ENCODE peak calls at places on chromosomes 4 and X, in ten cellular contexts. X, E, W, N, Z, B, U, K, D and C are unnamed samples. For H3K4me1 and H3K9me3, the result is how much of the 10 kb centered on the place peaks cover.

GRCh38 chr4:83195280-83195679 is 80.8 kb upstream of the PLAC8 start:
- DNase-seq in Z (no peak), N (no peak), U (no peak), K (no peak), B (no peak), E (no peak), D (no peak), X (no peak), W (no peak), C (no peak)

GRCh38 chr4:38514465-38515146 is 149.4 kb upstream of the KLF3 start:
- DNase-seq in U (no peak), Z (no peak), E (no peak), X (no peak), D (no peak), K (no peak), W (no peak), B (no peak), N (no peak), C (no peak)

GRCh38 chr4:109611045-109611616 is 51.1 kb downstream of the MCUB start:
- DNase-seq in E (no peak), D (peak), X (no peak), K (no peak), U (no peak), Z (no peak), N (no peak), W (no peak), B (no peak), C (no peak)

GRCh38 chr4:52750819-52751348 is 341 bp downstream of the ERVMER34-1 start:
- DNase-seq in E (peak), N (no peak), D (peak), B (peak), K (peak), W (peak), U (peak), Z (no peak), X (peak), C (no peak)

GRCh38 chr4:104989363-104989762 is 157.3 kb upstream of the TET2 start:
- DNase-seq in N (no peak), U (no peak), W (no peak), D (no peak), E (peak), X (no peak), B (no peak), Z (no peak), K (no peak), C (no peak)

GRCh38 chrX:23372220-23372902 is 37.7 kb downstream of the PTCHD1 start:
- DNase-seq in Z (no peak), K (no peak), X (no peak), N (no peak), U (no peak), W (no peak), B (no peak), D (no peak), E (no peak), C (no peak)

GRCh38 chr4:33369366-33369899 is 2649.3 kb downstream of the PCDH7 start:
- DNase-seq in D (peak), B (no peak), Z (no peak), U (peak), W (no peak), N (no peak), K (no peak), E (peak), X (no peak), C (no peak)

GRCh38 chr4:121726642-121727268 is 30.0 kb upstream of the ANXA5 start:
- DNase-seq in X (no peak), D (peak), N (no peak), E (peak), B (no peak), K (no peak), Z (peak), U (peak), W (peak), C (no peak)

GRCh38 chr4:124202106-124202505 is 510.4 kb downstream of the ANKRD50 start:
- DNase-seq in E (no peak), K (no peak), N (no peak), U (peak), B (peak), X (no peak), Z (no peak), D (peak), W (no peak), C (peak)

GRCh38 chr4:112994732-112995131 is 54.7 kb upstream of the ANK2 start:
- DNase-seq in N (no peak), B (no peak), Z (no peak), X (no peak), E (no peak), W (no peak), U (no peak), K (no peak), D (no peak), C (no peak)

GRCh38 chr4:101037938-101038413 is 309.4 kb downstream of the PPP3CA start:
- DNase-seq in U (peak), B (no peak), K (no peak), Z (no peak), D (no peak), E (no peak), N (no peak), W (no peak), X (no peak), C (no peak)

GRCh38 chr4:75370582-75370981 is 143.6 kb downstream of the RCHY1 start:
- DNase-seq in W (no peak), E (no peak), D (no peak), K (no peak), U (no peak), X (no peak), B (no peak), Z (no peak), N (no peak), C (no peak)

GRCh38 chrX:110287605-110288004 is 30.3 kb downstream of the AMMECR1 start:
- DNase-seq in E (no peak), D (no peak), B (no peak), N (no peak), W (no peak), X (no peak), U (peak), K (no peak), Z (no peak), C (no peak)

GRCh38 chr4:38805530-38806145 is 1.0 kb upstream of the TLR1 start:
- DNase-seq in N (peak), X (peak), U (peak), W (no peak), D (no peak), E (no peak), K (no peak), Z (no peak), B (no peak), C (no peak)

GRCh38 chr4:74228691-74229640 is 71.0 kb downstream of the MTHFD2L start:
- DNase-seq in D (peak), Z (peak), K (peak), E (peak), X (peak), U (peak), B (peak), W (peak), N (peak), C (peak)

GRCh38 chr4:832536-832935 is 6.6 kb upstream of the CPLX1 start:
- DNase-seq in B (no peak), K (peak), W (no peak), U (no peak), X (peak), Z (no peak), N (no peak), E (no peak), D (no peak), C (no peak)

GRCh38 chr4:833156-833555 is 7.2 kb upstream of the CPLX1 start:
- DNase-seq in X (peak), N (no peak), E (no peak), K (peak), U (no peak), B (no peak), D (no peak), Z (no peak), W (no peak), C (no peak)

GRCh38 chr4:835148-836002 is 9.4 kb upstream of the CPLX1 start:
- DNase-seq in Z (no peak), N (no peak), D (no peak), W (no peak), E (no peak), K (peak), X (peak), B (peak), U (no peak), C (no peak)

GRCh38 chr4:834368-835147 is 8.6 kb upstream of the CPLX1 start:
- DNase-seq in U (no peak), N (no peak), W (no peak), X (peak), D (no peak), K (peak), E (no peak), Z (no peak), B (no peak), C (no peak)

DNA sequence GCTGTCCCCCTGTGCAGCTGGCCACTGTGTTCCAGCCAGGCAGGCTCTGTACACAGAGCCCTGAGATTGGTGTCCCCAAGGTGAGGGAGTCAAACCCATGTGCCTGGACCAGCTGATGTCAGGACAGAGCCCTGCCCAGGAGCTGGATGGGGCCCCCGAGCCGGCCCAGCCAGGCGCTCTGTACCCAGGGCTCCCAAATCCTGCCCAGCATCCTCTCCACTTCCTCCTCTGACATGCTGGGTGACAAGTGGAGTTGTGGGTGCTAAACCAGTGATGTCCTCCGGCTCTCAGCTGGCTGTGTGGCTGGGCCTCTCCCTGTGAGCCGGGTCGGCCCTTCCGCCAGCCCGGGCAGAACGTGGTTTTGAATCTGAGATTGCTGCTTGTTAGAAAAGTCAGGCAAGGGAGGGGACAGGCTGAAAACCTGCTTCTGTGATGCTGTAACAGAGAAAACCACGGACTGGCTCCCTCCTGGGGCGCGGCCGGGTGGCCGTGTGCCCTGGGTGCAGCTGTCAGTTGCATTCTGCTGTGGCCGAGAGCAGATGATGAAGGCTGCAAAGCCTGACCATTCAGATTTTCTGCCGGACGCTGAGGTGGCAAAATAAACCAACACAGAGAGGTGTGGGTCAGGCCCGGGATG is 7.9 kb upstream of the CPLX1 start:
- DNase-seq in U (no peak), W (no peak), D (no peak), X (peak), K (peak), E (no peak), N (no peak), Z (no peak), B (peak), C (no peak)
- H3K4me1 ChIP-seq in U (under half), W (under half), D (under half), X (under half), K (under half), E (under half), N (under half), Z (under half), B (under half), C (under half)

GRCh38 chr4:30722092-30722915 is 2.1 kb downstream of the PCDH7 start:
- DNase-seq in X (no peak), K (no peak), N (no peak), E (no peak), Z (peak), U (no peak), W (no peak), D (peak), B (peak), C (peak)

GRCh38 chr4:30724217-30724616 is 4.0 kb downstream of the PCDH7 start:
- DNase-seq in N (no peak), B (no peak), K (no peak), D (no peak), E (no peak), W (no peak), X (no peak), U (no peak), Z (no peak), C (no peak)

GRCh38 chr4:30720656-30721352 is 635 bp downstream of the PCDH7 start:
- DNase-seq in X (no peak), E (no peak), W (peak), Z (peak), B (peak), U (peak), N (no peak), K (no peak), D (peak), C (peak)

GRCh38 chr4:30721353-30722091 is 1.4 kb downstream of the PCDH7 start:
- DNase-seq in N (no peak), X (no peak), Z (peak), W (peak), B (peak), U (peak), D (peak), K (peak), E (peak), C (peak)

GRCh38 chr4:30722916-30723270 is 2.7 kb downstream of the PCDH7 start:
- DNase-seq in N (no peak), Z (peak), U (no peak), X (no peak), W (no peak), K (no peak), E (no peak), B (peak), D (peak), C (no peak)
- H3K4me3 ChIP-seq in N (no peak), Z (peak), U (no peak), X (peak), W (no peak), K (no peak), E (peak), B (peak), D (peak), C (peak)

GRCh38 chr4:175048111-175048784 is 130.1 kb downstream of the ADAM29 start:
- DNase-seq in D (no peak), X (no peak), E (no peak), W (no peak), B (no peak), U (no peak), Z (no peak), K (no peak), N (no peak), C (no peak)

GRCh38 chr4:175054980-175055379 is 136.8 kb downstream of the ADAM29 start:
- DNase-seq in X (no peak), B (no peak), W (no peak), U (no peak), K (no peak), D (no peak), E (no peak), Z (peak), N (no peak), C (no peak)

DNA sequence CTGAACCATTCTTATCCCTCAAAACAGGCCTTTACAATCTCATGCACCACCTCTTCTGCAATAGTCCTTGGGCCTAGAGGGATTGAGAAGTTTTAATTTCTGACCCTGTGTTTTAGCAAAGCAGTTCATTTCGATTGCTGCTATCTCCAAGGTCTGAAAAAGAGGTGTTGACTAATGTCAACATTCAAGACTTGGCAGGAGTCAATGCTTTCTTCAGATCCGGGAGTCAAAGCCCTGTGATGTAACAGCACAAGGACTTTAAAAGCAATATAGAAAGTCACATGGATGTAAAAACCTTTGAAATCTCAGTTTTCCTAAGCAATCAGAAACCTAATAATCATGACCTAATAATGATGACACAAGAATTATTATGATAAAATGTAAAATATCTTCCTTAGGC is 133.8 kb downstream of the ADAM29 start:
- DNase-seq in N (no peak), U (no peak), K (no peak), D (no peak), E (no peak), Z (no peak), B (no peak), W (no peak), X (no peak), C (no peak)
- H3K9me3 ChIP-seq in N (under half), U (under half), K (under half), D (under half), E (under half), Z (under half), B (under half), W (under half), X (under half), C (under half)

GRCh38 chr4:87423313-87424031 is 1.1 kb downstream of the NUDT9 start:
- DNase-seq in B (no peak), N (no peak), D (no peak), K (no peak), U (peak), X (no peak), Z (no peak), E (peak), W (no peak), C (no peak)
- H3K4me1 ChIP-seq in B (under half), N (under half), D (under half), K (under half), U (under half), X (under half), Z (under half), E (under half), W (under half), C (under half)